ENCODE peak calls at places on chromosomes 12 and 14, in four cellular contexts. Z, R, E and M are unnamed samples. For H3K4me1, the result is how much of the 10 kb centered on the place peaks cover.

GRCh38 chr12:103830730-103831320 is 10.2 kb downstream of the NT5DC3 start:
- DNase-seq in Z (no peak), R (no peak), E (no peak), M (no peak)

GRCh38 chr14:20454359-20454644 is 310 bp downstream of the OSGEP start:
- DNase-seq in Z (no peak), R (peak), E (no peak), M (no peak)

GRCh38 chr12:75766263-75767160 is 255.1 kb upstream of the KRR1 start:
- DNase-seq in Z (no peak), R (peak), E (peak), M (no peak)

GRCh38 chr12:66648336-66648735 is 30.5 kb downstream of the GRIP1 start:
- DNase-seq in Z (no peak), R (no peak), E (no peak), M (no peak)

GRCh38 chr14:51691176-51691575 is 39.5 kb downstream of the FRMD6 start:
- DNase-seq in Z (no peak), R (peak), E (no peak), M (no peak)

GRCh38 chr14:56175773-56176172 is 57.6 kb downstream of the PELI2 start:
- DNase-seq in Z (no peak), R (no peak), E (no peak), M (no peak)

GRCh38 chr14:59439256-59440015 is 25.7 kb downstream of the GPR135 start:
- DNase-seq in Z (no peak), R (peak), E (no peak), M (no peak)

GRCh38 chr12:95205685-95206084 is 11.6 kb downstream of the FGD6 start:
- DNase-seq in Z (no peak), R (peak), E (peak), M (peak)

GRCh38 chr12:79659961-79660431 is 30.8 kb downstream of the PAWR start:
- DNase-seq in Z (no peak), R (peak), E (no peak), M (no peak)

GRCh38 chr12:65720739-65721138 is 103.5 kb upstream of the HMGA2 start:
- DNase-seq in Z (no peak), R (peak), E (no peak), M (peak)

GRCh38 chr12:41663487-41664258 is 475.6 kb downstream of the PDZRN4 start:
- DNase-seq in Z (peak), R (peak), E (peak), M (peak)

GRCh38 chr12:65803253-65803652 is 21.0 kb upstream of the HMGA2 start:
- DNase-seq in Z (no peak), R (no peak), E (no peak), M (no peak)

GRCh38 chr12:104288635-104289258 is 14.8 kb upstream of the EID3 start:
- DNase-seq in Z (peak), R (peak), E (peak), M (peak)

GRCh38 chr12:118371354-118372282 is 1.1 kb downstream of the TAOK3 start:
- DNase-seq in Z (peak), R (peak), E (peak), M (peak)

GRCh38 chr12:66188584-66189475 is at the start of gene IRAK3:
- DNase-seq in Z (peak), R (peak), E (peak), M (peak)

GRCh38 chr14:91509083-91509877 is 830 bp downstream of the PPP4R3A start:
- DNase-seq in Z (peak), R (peak), E (peak), M (peak)

GRCh38 chr12:95548539-95549391 is 2.5 kb downstream of the USP44 start:
- DNase-seq in Z (peak), R (peak), E (peak), M (peak)

GRCh38 chr12:52058631-52059324 is 7.5 kb downstream of the NR4A1 start:
- DNase-seq in Z (no peak), R (no peak), E (no peak), M (no peak)

DNA sequence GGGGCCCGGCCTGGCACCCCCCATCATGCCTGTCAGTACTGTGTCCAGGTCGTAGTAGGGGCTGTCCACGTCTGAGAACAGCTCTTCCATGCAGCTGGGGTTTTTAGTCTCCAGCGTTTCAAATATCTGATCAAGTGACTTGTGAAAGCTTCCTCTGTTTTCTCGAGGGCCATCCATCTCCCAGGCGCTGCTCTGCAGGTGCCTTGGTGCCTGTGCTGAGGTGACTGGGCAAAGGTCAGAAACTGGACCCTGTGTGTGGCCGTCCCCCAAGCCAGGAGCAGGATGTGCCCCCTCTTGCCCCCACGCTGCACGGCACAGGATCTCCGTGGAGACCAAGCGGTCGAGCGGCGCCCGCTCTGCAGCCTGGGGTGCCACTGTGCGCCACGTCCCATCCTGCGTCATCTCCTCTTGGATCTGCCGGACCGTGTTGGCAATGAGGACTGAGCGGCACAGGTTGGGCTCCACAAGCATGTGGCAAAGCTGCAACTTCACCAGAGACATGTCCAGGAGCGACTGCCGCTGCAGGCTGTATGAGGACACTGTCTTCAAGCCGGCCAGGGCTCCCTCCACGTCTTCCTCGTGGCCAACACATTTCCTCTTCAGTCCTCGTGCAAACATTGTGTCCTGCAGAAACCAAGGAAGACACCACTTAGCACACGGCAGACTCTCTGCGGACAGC is 9.4 kb downstream of the CDCA4 start:
- DNase-seq in Z (no peak), R (no peak), E (no peak), M (no peak)
- TF ChIP-seq EZH2phosphoT487 in Z (no peak), R (no peak), E (no peak), M (no peak)

GRCh38 chr14:85532981-85533820 is 3.3 kb downstream of the FLRT2 start:
- DNase-seq in Z (peak), R (peak), E (peak), M (peak)

GRCh38 chr14:85531141-85531593 is 1.2 kb downstream of the FLRT2 start:
- DNase-seq in Z (peak), R (peak), E (peak), M (peak)

GRCh38 chr14:85533821-85534271 is 3.9 kb downstream of the FLRT2 start:
- DNase-seq in Z (no peak), R (peak), E (peak), M (no peak)

GRCh38 chr14:85531594-85532391 is 1.8 kb downstream of the FLRT2 start:
- DNase-seq in Z (peak), R (peak), E (peak), M (peak)

DNA sequence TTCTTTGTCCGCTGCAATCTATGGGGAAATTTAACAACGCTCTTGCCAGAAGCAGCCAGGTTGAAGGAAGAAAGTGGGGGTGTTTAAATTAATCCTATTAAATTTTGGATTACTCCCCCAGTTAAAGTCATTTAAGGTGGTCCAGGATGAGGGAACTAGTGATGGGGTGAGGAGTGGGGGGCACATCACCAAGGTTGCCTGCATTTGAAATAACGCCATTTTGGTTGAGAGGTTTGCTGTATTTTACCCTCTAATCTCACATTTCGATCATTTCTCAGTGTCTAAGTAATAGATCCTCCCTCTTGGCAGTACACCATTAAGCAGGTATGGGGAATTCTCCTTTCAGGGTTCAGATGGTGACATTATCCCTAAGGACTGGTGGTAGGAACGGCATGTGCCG is 2.6 kb downstream of the FLRT2 start:
- DNase-seq in Z (no peak), R (no peak), E (no peak), M (no peak)
- H2AFZ ChIP-seq in Z (peak), R (peak), E (peak), M (no peak)

GRCh38 chr12:57242329-57242690 is 8.7 kb downstream of the STAC3 start:
- DNase-seq in Z (peak), R (peak), E (no peak), M (no peak)
- H3K4me1 ChIP-seq in Z (under half), R (under half), E (under half), M (under half)

GRCh38 chr12:2432856-2433255 is 361.9 kb upstream of the FKBP4 start:
- DNase-seq in Z (no peak), R (no peak), E (no peak), M (no peak)

GRCh38 chr12:2431810-2432209 is 363.0 kb upstream of the FKBP4 start:
- DNase-seq in Z (no peak), R (peak), E (no peak), M (no peak)

DNA sequence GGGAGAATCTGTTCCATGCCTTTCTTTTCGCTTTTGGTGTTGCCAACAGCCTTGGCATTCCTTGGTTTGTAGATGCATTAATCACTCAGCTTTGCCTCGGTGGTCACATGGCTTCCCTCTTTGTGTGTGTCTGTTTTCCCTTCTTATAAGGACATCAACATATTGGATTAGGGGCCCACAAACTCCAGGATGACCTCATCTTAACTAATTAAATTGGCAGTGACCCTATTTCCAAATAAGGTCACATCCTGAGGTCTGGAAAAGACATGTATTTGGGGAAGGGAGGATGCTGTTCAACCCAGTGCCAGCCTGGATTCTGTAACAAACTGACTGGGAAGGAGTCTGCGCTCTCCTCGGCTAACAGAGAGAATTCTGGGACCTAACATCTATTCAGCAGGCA is 365.7 kb upstream of the FKBP4 start:
- DNase-seq in Z (no peak), R (peak), E (no peak), M (no peak)
- TF ChIP-seq EZH2phosphoT487 in Z (no peak), R (no peak), E (no peak), M (no peak)

GRCh38 chr12:123150273-123150803 is 552 bp downstream of the PITPNM2 start:
- DNase-seq in Z (peak), R (no peak), E (peak), M (peak)

GRCh38 chr12:123149088-123149827 is 1.6 kb downstream of the PITPNM2 start:
- DNase-seq in Z (peak), R (peak), E (no peak), M (no peak)

GRCh38 chr12:123150804-123151678 is at the start of gene PITPNM2:
- DNase-seq in Z (peak), R (peak), E (peak), M (peak)

GRCh38 chr12:123148223-123148622 is 2.7 kb downstream of the PITPNM2 start:
- DNase-seq in Z (no peak), R (no peak), E (no peak), M (no peak)

GRCh38 chr12:123149828-123150272 is 1.0 kb downstream of the PITPNM2 start:
- DNase-seq in Z (peak), R (no peak), E (peak), M (peak)
- H2AFZ ChIP-seq in Z (no peak), R (peak), E (peak), M (peak)

DNA sequence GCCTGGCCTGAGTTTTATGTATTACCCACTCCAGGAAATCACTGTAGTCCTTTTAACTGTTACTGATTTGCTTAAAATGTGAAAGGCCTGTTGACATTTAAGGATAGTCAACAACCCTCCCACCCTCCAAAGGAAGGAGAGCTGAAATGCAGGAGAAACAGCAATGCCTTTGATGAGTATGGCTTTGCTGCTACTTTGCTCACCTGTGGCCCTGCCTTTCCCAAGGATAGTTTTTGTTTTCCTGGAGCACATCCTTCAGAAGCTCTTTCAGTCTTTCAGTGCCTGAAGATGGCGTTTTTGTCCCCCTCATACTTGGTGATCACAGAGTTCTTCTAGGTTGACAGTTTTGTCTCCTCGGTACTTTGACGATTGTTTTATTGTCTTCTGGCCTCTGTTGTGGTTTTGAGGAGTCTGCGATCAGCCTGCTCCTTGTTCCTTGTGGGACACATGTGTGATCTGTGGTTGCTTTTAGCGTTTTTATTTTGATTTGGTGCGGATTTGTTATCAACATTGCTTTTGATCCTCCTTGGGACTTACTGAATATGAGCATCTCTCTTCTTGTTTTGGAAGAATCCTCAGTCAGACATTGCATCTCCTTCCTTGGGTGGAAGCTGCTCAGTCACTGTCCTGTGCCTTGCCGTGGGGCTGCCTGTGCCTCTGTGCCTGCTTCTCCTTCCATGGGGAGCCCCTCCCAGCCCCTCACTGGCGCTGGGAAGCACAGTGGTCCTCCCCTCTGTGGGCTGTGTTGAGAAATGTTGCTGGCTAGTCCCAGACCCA is 17.2 kb downstream of the PACS2 start:
- DNase-seq in Z (no peak), R (no peak), E (no peak), M (no peak)
- H3K4me1 ChIP-seq in Z (half or more), R (under half), E (under half), M (under half)